ENCODE peak calls at places on chromosomes 7 and 10, in nine cellular contexts. One of them, this sample, is unnamed.

GRCh38 chr7:1668486-1668931 is 1.6 kb upstream of the ELFN1 start:
- DNase-seq in GM23338: peak; percentile 32
- DNase-seq in MM.1S: no peak
- DNase-seq in SK-N-SH: peak; percentile 58
- DNase-seq in PC-9: no peak
- DNase-seq in HCT116: no peak
- DNase-seq in Karpas-422: no peak
- DNase-seq in PC-3: no peak
- DNase-seq in hepatocyte: peak; percentile 25
- DNase-seq in this sample: no peak

GRCh38 chr7:20329389-20330175 is 1.1 kb upstream of the ITGB8 start:
- DNase-seq in PC-3: peak; percentile 90
- DNase-seq in MM.1S: peak; percentile 93
- DNase-seq in PC-9: peak; percentile 97
- DNase-seq in hepatocyte: peak; percentile 86
- DNase-seq in HCT116: peak; percentile 83
- DNase-seq in Karpas-422: peak; percentile 50
- DNase-seq in SK-N-SH: peak; percentile 86
- DNase-seq in GM23338: peak; percentile 90
- DNase-seq in this sample: peak; percentile 85

GRCh38 chr7:129169705-129170319 is 18.6 kb upstream of the SMO start:
- DNase-seq in HCT116: no peak
- DNase-seq in MM.1S: no peak
- DNase-seq in SK-N-SH: no peak
- DNase-seq in Karpas-422: peak; percentile 89
- DNase-seq in PC-9: no peak
- DNase-seq in PC-3: no peak
- DNase-seq in hepatocyte: no peak
- DNase-seq in GM23338: peak; percentile 68
- DNase-seq in this sample: no peak

GRCh38 chr7:157526604-157527003 is 189.8 kb downstream of the DNAJB6 start:
- DNase-seq in Karpas-422: no peak
- DNase-seq in hepatocyte: no peak
- DNase-seq in SK-N-SH: no peak
- DNase-seq in MM.1S: no peak
- DNase-seq in PC-3: no peak
- DNase-seq in PC-9: no peak
- DNase-seq in HCT116: no peak
- DNase-seq in GM23338: no peak
- DNase-seq in this sample: no peak

GRCh38 chr7:14321947-14322346 is 332.5 kb upstream of the ETV1 start:
- DNase-seq in MM.1S: no peak
- DNase-seq in HCT116: no peak
- DNase-seq in hepatocyte: no peak
- DNase-seq in SK-N-SH: no peak
- DNase-seq in PC-9: no peak
- DNase-seq in GM23338: no peak
- DNase-seq in PC-3: peak; percentile 21
- DNase-seq in Karpas-422: no peak
- DNase-seq in this sample: no peak

GRCh38 chr10:77428776-77429395 is 208.7 kb downstream of the KCNMA1 start:
- DNase-seq in PC-3: peak; percentile 92
- DNase-seq in PC-9: no peak
- DNase-seq in SK-N-SH: no peak
- DNase-seq in MM.1S: no peak
- DNase-seq in GM23338: peak; percentile 79
- DNase-seq in HCT116: peak; percentile 24
- DNase-seq in Karpas-422: peak; percentile 67
- DNase-seq in hepatocyte: peak; percentile 74
- DNase-seq in this sample: peak; percentile 81

GRCh38 chr7:44574286-44574872 is 671 bp upstream of the DDX56 start:
- DNase-seq in PC-9: no peak
- DNase-seq in MM.1S: peak; percentile 21
- DNase-seq in SK-N-SH: no peak
- DNase-seq in HCT116: no peak
- DNase-seq in Karpas-422: no peak
- DNase-seq in GM23338: no peak
- DNase-seq in PC-3: no peak
- DNase-seq in hepatocyte: no peak
- DNase-seq in this sample: no peak

GRCh38 chr10:86944031-86944419 is 13.4 kb downstream of the MMRN2 start:
- DNase-seq in hepatocyte: no peak
- DNase-seq in SK-N-SH: no peak
- DNase-seq in HCT116: no peak
- DNase-seq in GM23338: no peak
- DNase-seq in MM.1S: no peak
- DNase-seq in Karpas-422: no peak
- DNase-seq in PC-9: no peak
- DNase-seq in PC-3: no peak
- DNase-seq in this sample: no peak

GRCh38 chr10:88735661-88736060 is 24.2 kb upstream of the LIPN start:
- DNase-seq in SK-N-SH: no peak
- DNase-seq in HCT116: no peak
- DNase-seq in MM.1S: no peak
- DNase-seq in GM23338: no peak
- DNase-seq in PC-9: no peak
- DNase-seq in PC-3: no peak
- DNase-seq in Karpas-422: no peak
- DNase-seq in hepatocyte: no peak
- DNase-seq in this sample: peak; percentile 57
- H3K9me2 ChIP-seq in SK-N-SH: no peaks in the 10 kb centered on the region
- H3K9me2 ChIP-seq in HCT116: no peaks in the 10 kb centered on the region
- H3K9me2 ChIP-seq in MM.1S: no peaks in the 10 kb centered on the region
- H3K9me2 ChIP-seq in GM23338: no peaks in the 10 kb centered on the region
- H3K9me2 ChIP-seq in PC-9: no peaks in the 10 kb centered on the region
- H3K9me2 ChIP-seq in PC-3: no peaks in the 10 kb centered on the region
- H3K9me2 ChIP-seq in Karpas-422: no peaks in the 10 kb centered on the region
- H3K9me2 ChIP-seq in hepatocyte: no peaks in the 10 kb centered on the region
- H3K9me2 ChIP-seq in this sample: peaks cover 4% of the 10 kb centered on the region

GRCh38 chr10:32049113-32049512 is 7.1 kb downstream of the KIF5B start:
- DNase-seq in SK-N-SH: no peak
- DNase-seq in Karpas-422: no peak
- DNase-seq in GM23338: no peak
- DNase-seq in PC-9: no peak
- DNase-seq in hepatocyte: no peak
- DNase-seq in PC-3: no peak
- DNase-seq in HCT116: no peak
- DNase-seq in MM.1S: no peak
- DNase-seq in this sample: peak; percentile 65
- H3K4me3 ChIP-seq in SK-N-SH: no peak overlapping the region
- H3K4me3 ChIP-seq in Karpas-422: no peak overlapping the region
- H3K4me3 ChIP-seq in GM23338: no peak overlapping the region
- H3K4me3 ChIP-seq in PC-9: no peak overlapping the region
- H3K4me3 ChIP-seq in hepatocyte: no peak overlapping the region
- H3K4me3 ChIP-seq in PC-3: no peak overlapping the region
- H3K4me3 ChIP-seq in HCT116: no peak overlapping the region
- H3K4me3 ChIP-seq in MM.1S: no peak overlapping the region
- H3K4me3 ChIP-seq in this sample: peak overlapping the region; percentile 28

GRCh38 chr10:75408512-75408881 is 6.9 kb upstream of the ZNF503 start:
- DNase-seq in SK-N-SH: no peak
- DNase-seq in HCT116: no peak
- DNase-seq in Karpas-422: no peak
- DNase-seq in hepatocyte: peak; percentile 35
- DNase-seq in PC-3: no peak
- DNase-seq in GM23338: no peak
- DNase-seq in MM.1S: no peak
- DNase-seq in PC-9: no peak
- DNase-seq in this sample: peak; percentile 29
- H3K27me3 ChIP-seq in SK-N-SH: no peaks in the 10 kb centered on the region
- H3K27me3 ChIP-seq in HCT116: no peaks in the 10 kb centered on the region
- H3K27me3 ChIP-seq in Karpas-422: no peaks in the 10 kb centered on the region
- H3K27me3 ChIP-seq in hepatocyte: no peaks in the 10 kb centered on the region
- H3K27me3 ChIP-seq in PC-3: peaks cover 92% of the 10 kb centered on the region
- H3K27me3 ChIP-seq in GM23338: peaks cover 99% of the 10 kb centered on the region
- H3K27me3 ChIP-seq in MM.1S: no peaks in the 10 kb centered on the region
- H3K27me3 ChIP-seq in PC-9: no peaks in the 10 kb centered on the region
- H3K27me3 ChIP-seq in this sample: no peaks in the 10 kb centered on the region

GRCh38 chr7:95788288-95788687 is 15.9 kb downstream of the DYNC1I1 start:
- DNase-seq in SK-N-SH: no peak
- DNase-seq in PC-3: no peak
- DNase-seq in PC-9: no peak
- DNase-seq in Karpas-422: no peak
- DNase-seq in MM.1S: no peak
- DNase-seq in hepatocyte: no peak
- DNase-seq in GM23338: no peak
- DNase-seq in HCT116: no peak
- DNase-seq in this sample: no peak

GRCh38 chr7:95796617-95797016 is 24.3 kb downstream of the DYNC1I1 start:
- DNase-seq in Karpas-422: no peak
- DNase-seq in hepatocyte: no peak
- DNase-seq in PC-3: no peak
- DNase-seq in SK-N-SH: no peak
- DNase-seq in HCT116: no peak
- DNase-seq in GM23338: no peak
- DNase-seq in MM.1S: no peak
- DNase-seq in PC-9: no peak
- DNase-seq in this sample: no peak

GRCh38 chr7:95794917-95795515 is 22.7 kb downstream of the DYNC1I1 start:
- DNase-seq in GM23338: peak; percentile 81
- DNase-seq in SK-N-SH: peak; percentile 26
- DNase-seq in hepatocyte: peak; percentile 31
- DNase-seq in PC-9: no peak
- DNase-seq in Karpas-422: peak; percentile 67
- DNase-seq in HCT116: peak; percentile 43
- DNase-seq in PC-3: peak; percentile 62
- DNase-seq in MM.1S: peak; percentile 50
- DNase-seq in this sample: peak; percentile 53

GRCh38 chr7:95798401-95798930 is 26.1 kb downstream of the DYNC1I1 start:
- DNase-seq in PC-3: peak; percentile 4
- DNase-seq in Karpas-422: no peak
- DNase-seq in HCT116: no peak
- DNase-seq in GM23338: no peak
- DNase-seq in hepatocyte: no peak
- DNase-seq in SK-N-SH: no peak
- DNase-seq in MM.1S: no peak
- DNase-seq in PC-9: no peak
- DNase-seq in this sample: peak; percentile 6

GRCh38 chr7:95793658-95794057 is 21.3 kb downstream of the DYNC1I1 start:
- DNase-seq in PC-9: no peak
- DNase-seq in MM.1S: no peak
- DNase-seq in Karpas-422: no peak
- DNase-seq in hepatocyte: no peak
- DNase-seq in HCT116: no peak
- DNase-seq in GM23338: no peak
- DNase-seq in PC-3: no peak
- DNase-seq in SK-N-SH: no peak
- DNase-seq in this sample: no peak
- H3K9me2 ChIP-seq in PC-9: no peaks in the 10 kb centered on the region
- H3K9me2 ChIP-seq in MM.1S: no peaks in the 10 kb centered on the region
- H3K9me2 ChIP-seq in Karpas-422: no peaks in the 10 kb centered on the region
- H3K9me2 ChIP-seq in hepatocyte: no peaks in the 10 kb centered on the region
- H3K9me2 ChIP-seq in HCT116: no peaks in the 10 kb centered on the region
- H3K9me2 ChIP-seq in GM23338: no peaks in the 10 kb centered on the region
- H3K9me2 ChIP-seq in PC-3: no peaks in the 10 kb centered on the region
- H3K9me2 ChIP-seq in SK-N-SH: no peaks in the 10 kb centered on the region
- H3K9me2 ChIP-seq in this sample: no peaks in the 10 kb centered on the region

GRCh38 chr10:110217609-110218008 is 10.2 kb downstream of the MXI1 start:
- DNase-seq in PC-9: no peak
- DNase-seq in GM23338: no peak
- DNase-seq in SK-N-SH: no peak
- DNase-seq in PC-3: no peak
- DNase-seq in HCT116: no peak
- DNase-seq in MM.1S: no peak
- DNase-seq in Karpas-422: no peak
- DNase-seq in hepatocyte: no peak
- DNase-seq in this sample: no peak
- H3K4me3 ChIP-seq in PC-9: no peak overlapping the region
- H3K4me3 ChIP-seq in GM23338: no peak overlapping the region
- H3K4me3 ChIP-seq in SK-N-SH: no peak overlapping the region
- H3K4me3 ChIP-seq in PC-3: no peak overlapping the region
- H3K4me3 ChIP-seq in HCT116: no peak overlapping the region
- H3K4me3 ChIP-seq in MM.1S: no peak overlapping the region
- H3K4me3 ChIP-seq in Karpas-422: no peak overlapping the region
- H3K4me3 ChIP-seq in hepatocyte: no peak overlapping the region
- H3K4me3 ChIP-seq in this sample: no peak overlapping the region

DNA sequence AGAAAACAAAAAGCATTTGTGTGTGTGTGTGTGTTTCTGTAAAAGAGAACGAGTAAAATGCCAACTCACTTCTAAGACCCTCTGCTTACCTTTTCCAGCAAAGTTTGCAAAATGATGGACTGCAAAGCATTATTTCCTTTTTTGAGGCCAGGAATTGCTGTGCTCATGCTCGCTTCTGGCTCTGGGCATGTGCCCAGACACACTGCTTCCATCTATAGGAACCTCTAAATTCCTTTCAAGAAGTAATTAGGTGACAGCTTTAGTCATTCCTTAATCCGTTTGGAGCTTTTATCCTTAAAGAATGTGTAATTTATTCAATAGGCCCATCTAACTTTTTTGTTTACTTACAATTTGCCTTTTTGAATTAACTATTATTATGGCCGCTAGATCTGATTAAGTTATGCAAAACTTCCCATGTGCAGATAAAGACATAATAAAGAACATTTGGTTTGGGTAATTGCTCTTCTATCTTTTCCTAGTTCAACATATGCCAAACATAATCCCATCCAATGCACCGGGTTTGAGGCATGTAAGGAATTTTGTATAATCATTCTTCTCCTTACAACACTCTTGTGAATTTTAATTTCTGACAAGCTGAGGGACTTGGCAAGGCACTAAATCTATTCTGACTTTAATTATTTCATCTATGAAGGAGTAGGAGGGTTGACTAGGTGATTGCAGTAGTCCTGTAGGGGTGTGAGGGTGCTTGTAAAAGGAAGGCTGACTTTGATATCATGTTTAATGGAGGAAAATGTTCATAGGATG is 34.7 kb downstream of the A1CF start:
- DNase-seq in GM23338: no peak
- DNase-seq in hepatocyte: no peak
- DNase-seq in PC-9: no peak
- DNase-seq in HCT116: no peak
- DNase-seq in MM.1S: no peak
- DNase-seq in SK-N-SH: no peak
- DNase-seq in PC-3: no peak
- DNase-seq in Karpas-422: no peak
- DNase-seq in this sample: peak; percentile 23
- H3K27me3 ChIP-seq in GM23338: no peaks in the 10 kb centered on the region
- H3K27me3 ChIP-seq in hepatocyte: no peaks in the 10 kb centered on the region
- H3K27me3 ChIP-seq in PC-9: no peaks in the 10 kb centered on the region
- H3K27me3 ChIP-seq in HCT116: no peaks in the 10 kb centered on the region
- H3K27me3 ChIP-seq in MM.1S: no peaks in the 10 kb centered on the region
- H3K27me3 ChIP-seq in SK-N-SH: no peaks in the 10 kb centered on the region
- H3K27me3 ChIP-seq in PC-3: peaks cover 15% of the 10 kb centered on the region
- H3K27me3 ChIP-seq in Karpas-422: no peaks in the 10 kb centered on the region
- H3K27me3 ChIP-seq in this sample: no peaks in the 10 kb centered on the region

GRCh38 chr7:141286522-141286921 is 212.7 kb downstream of the TMEM178B start:
- DNase-seq in GM23338: no peak
- DNase-seq in HCT116: no peak
- DNase-seq in MM.1S: no peak
- DNase-seq in SK-N-SH: no peak
- DNase-seq in PC-3: no peak
- DNase-seq in PC-9: no peak
- DNase-seq in hepatocyte: no peak
- DNase-seq in Karpas-422: no peak
- DNase-seq in this sample: no peak
- H3K9me2 ChIP-seq in GM23338: no peaks in the 10 kb centered on the region
- H3K9me2 ChIP-seq in HCT116: no peaks in the 10 kb centered on the region
- H3K9me2 ChIP-seq in MM.1S: no peaks in the 10 kb centered on the region
- H3K9me2 ChIP-seq in SK-N-SH: no peaks in the 10 kb centered on the region
- H3K9me2 ChIP-seq in PC-3: no peaks in the 10 kb centered on the region
- H3K9me2 ChIP-seq in PC-9: no peaks in the 10 kb centered on the region
- H3K9me2 ChIP-seq in hepatocyte: no peaks in the 10 kb centered on the region
- H3K9me2 ChIP-seq in Karpas-422: no peaks in the 10 kb centered on the region
- H3K9me2 ChIP-seq in this sample: no peaks in the 10 kb centered on the region